ENCODE peak calls at places on chromosome 13, in four cellular contexts. W is omental fat pad, D is mucosa of gallbladder, O is cardiac fibroblast. P is an unnamed sample.

GRCh38 chr13:21884965-21885567 is 214.2 kb downstream of the FGF9 start:
- DNase-seq in W (no peak), D (no peak), O (no peak), P (no peak)

GRCh38 chr13:33976965-33977364 is 159.0 kb downstream of the RFC3 start:
- DNase-seq in W (no peak), D (no peak), O (no peak), P (no peak)

GRCh38 chr13:92573467-92574057 is 653.0 kb upstream of the GPC6 start:
- DNase-seq in W (no peak), D (no peak), O (peak), P (peak)

GRCh38 chr13:34435338-34435737 is 506.7 kb upstream of the NBEA start:
- DNase-seq in W (no peak), D (no peak), O (peak), P (peak)

GRCh38 chr13:26971990-26972888 is 199.4 kb downstream of the USP12 start:
- DNase-seq in W (no peak), D (peak), O (peak), P (no peak)

GRCh38 chr13:100125946-100126345 is 37.1 kb downstream of the PCCA start:
- DNase-seq in W (no peak), D (no peak), O (peak), P (no peak)

GRCh38 chr13:24124789-24125476 is 35.6 kb upstream of the SPATA13 start:
- DNase-seq in W (no peak), D (no peak), O (no peak), P (no peak)

GRCh38 chr13:83153833-83154232 is 728.4 kb downstream of the SLITRK1 start:
- DNase-seq in W (no peak), D (no peak), O (no peak), P (peak)

GRCh38 chr13:44801990-44802389 is 187.3 kb downstream of the NUFIP1 start:
- DNase-seq in W (no peak), D (no peak), O (peak), P (peak)

GRCh38 chr13:114123448-114123847 is 9.0 kb downstream of the RASA3 start:
- DNase-seq in W (no peak), D (no peak), O (no peak), P (no peak)

GRCh38 chr13:44904982-44905381 is 84.3 kb downstream of the NUFIP1 start:
- DNase-seq in W (no peak), D (peak), O (peak), P (peak)

GRCh38 chr13:50864492-50864891 is 21.0 kb upstream of the DLEU7 start:
- DNase-seq in W (no peak), D (no peak), O (no peak), P (no peak)

GRCh38 chr13:110042253-110042652 is 255.9 kb upstream of the IRS2 start:
- DNase-seq in W (no peak), D (no peak), O (no peak), P (no peak)

GRCh38 chr13:77776704-77777103 is 79.2 kb downstream of the SLAIN1 start:
- DNase-seq in W (no peak), D (no peak), O (no peak), P (peak)

GRCh38 chr13:40247845-40248244 is 418.6 kb downstream of the FOXO1 start:
- DNase-seq in W (no peak), D (no peak), O (peak), P (no peak)

GRCh38 chr13:70253834-70254233 is 145.6 kb upstream of the KLHL1 start:
- DNase-seq in W (no peak), D (no peak), O (no peak), P (no peak)

GRCh38 chr13:39209731-39210633 is 171.7 kb downstream of the NHLRC3 start:
- DNase-seq in W (no peak), D (no peak), O (peak), P (no peak)

GRCh38 chr13:36862002-36862706 is 43.1 kb downstream of the RFXAP start:
- DNase-seq in W (no peak), D (no peak), O (peak), P (no peak)

GRCh38 chr13:59914556-59914955 is 249.2 kb downstream of the DIAPH3 start:
- DNase-seq in W (no peak), D (no peak), O (peak), P (peak)

GRCh38 chr13:74868044-74868443 is 613.9 kb downstream of the TBC1D4 start:
- DNase-seq in W (no peak), D (no peak), O (peak), P (no peak)

GRCh38 chr13:49977992-49978391 is 18.9 kb upstream of the TRIM13 start:
- DNase-seq in W (no peak), D (no peak), O (no peak), P (no peak)

GRCh38 chr13:46197299-46197975 is 14.3 kb upstream of the LRRC63 start:
- DNase-seq in W (no peak), D (no peak), O (no peak), P (no peak)

GRCh38 chr13:76350399-76350798 is 535.8 kb downstream of the KCTD12 start:
- DNase-seq in W (no peak), D (peak), O (no peak), P (no peak)

GRCh38 chr13:111977184-111977516 is 89.8 kb upstream of the SOX1 start:
- DNase-seq in W (no peak), D (no peak), O (no peak), P (no peak)

GRCh38 chr13:68125087-68125480 is 894.9 kb upstream of the PCDH9 start:
- DNase-seq in W (no peak), D (no peak), O (no peak), P (no peak)

GRCh38 chr13:98664047-98664446 is 87.1 kb upstream of the STK24 start:
- DNase-seq in W (no peak), D (no peak), O (peak), P (peak)

GRCh38 chr13:45108716-45109706 is 11.3 kb upstream of the GTF2F2 start:
- DNase-seq in W (no peak), D (no peak), O (peak), P (peak)

GRCh38 chr13:98961204-98962105 is 16.4 kb downstream of the DOCK9 start:
- DNase-seq in W (no peak), D (no peak), O (no peak), P (no peak)

GRCh38 chr13:22040810-22041364 is 370.0 kb downstream of the FGF9 start:
- DNase-seq in W (no peak), D (no peak), O (no peak), P (no peak)

GRCh38 chr13:57627663-57628062 is 3.9 kb upstream of the PCDH17 start:
- DNase-seq in W (no peak), D (no peak), O (peak), P (peak)

GRCh38 chr13:32676242-32676641 is 90.0 kb downstream of the PDS5B start:
- DNase-seq in W (no peak), D (no peak), O (peak), P (no peak)

GRCh38 chr13:29737061-29737460 is 113.4 kb downstream of the UBL3 start:
- DNase-seq in W (no peak), D (no peak), O (no peak), P (no peak)

GRCh38 chr13:95641961-95642621 is 2.4 kb downstream of the DZIP1 start:
- DNase-seq in W (no peak), D (peak), O (peak), P (no peak)